ENCODE peak calls at places on chromosome 6, in five cellular contexts. X, J, O, R and B are unnamed samples.

GRCh38 chr6:55089325-55089724 is 85.0 kb upstream of the HCRTR2 start:
- DNase-seq in X (no peak), J (no peak), O (no peak), R (no peak), B (no peak)

GRCh38 chr6:13427838-13428527 is 59.4 kb downstream of the GFOD1 start:
- DNase-seq in X (no peak), J (peak; percentile 98), O (no peak), R (no peak), B (no peak)

GRCh38 chr6:109717971-109718370 is 26.9 kb downstream of the FIG4 start:
- DNase-seq in X (no peak), J (no peak), O (no peak), R (no peak), B (no peak)

GRCh38 chr6:108168501-108168979 is 2.7 kb downstream of the NR2E1 start:
- DNase-seq in X (peak; percentile 12), J (no peak), O (no peak), R (peak; percentile 77), B (no peak)

GRCh38 chr6:30682181-30683117 is 4.0 kb downstream of the PPP1R18 start:
- DNase-seq in X (peak; percentile 50), J (peak; percentile 70), O (peak; percentile 76), R (no peak), B (no peak)

GRCh38 chr6:112839525-112839961 is 492.4 kb downstream of the RFPL4B start:
- DNase-seq in X (no peak), J (no peak), O (no peak), R (no peak), B (no peak)

GRCh38 chr6:135270676-135271536 is 89.8 kb downstream of the MYB start:
- DNase-seq in X (no peak), J (no peak), O (no peak), R (peak; percentile 73), B (no peak)

GRCh38 chr6:42451146-42451594 is 556 bp downstream of the TRERF1 start:
- DNase-seq in X (no peak), J (no peak), O (no peak), R (no peak), B (no peak)

GRCh38 chr6:149273318-149273717 is 44.2 kb upstream of the TAB2 start:
- DNase-seq in X (no peak), J (no peak), O (no peak), R (no peak), B (no peak)

GRCh38 chr6:132877003-132877402 is 62.6 kb downstream of the RPS12 start:
- DNase-seq in X (no peak), J (no peak), O (no peak), R (no peak), B (no peak)

GRCh38 chr6:9039258-9039657 is 603.9 kb upstream of the SLC35B3 start:
- DNase-seq in X (no peak), J (no peak), O (no peak), R (no peak), B (no peak)

GRCh38 chr6:47044418-47044817 is 2.3 kb upstream of the ADGRF1 start:
- DNase-seq in X (no peak), J (no peak), O (no peak), R (no peak), B (peak; percentile 65)

GRCh38 chr6:101395345-101395744 is 1.8 kb downstream of the GRIK2 start:
- DNase-seq in X (no peak), J (no peak), O (no peak), R (no peak), B (no peak)
- TF ChIP-seq ATF3 in X (no peak), J (no peak), O (no peak), R (no peak), B (no peak)

DNA sequence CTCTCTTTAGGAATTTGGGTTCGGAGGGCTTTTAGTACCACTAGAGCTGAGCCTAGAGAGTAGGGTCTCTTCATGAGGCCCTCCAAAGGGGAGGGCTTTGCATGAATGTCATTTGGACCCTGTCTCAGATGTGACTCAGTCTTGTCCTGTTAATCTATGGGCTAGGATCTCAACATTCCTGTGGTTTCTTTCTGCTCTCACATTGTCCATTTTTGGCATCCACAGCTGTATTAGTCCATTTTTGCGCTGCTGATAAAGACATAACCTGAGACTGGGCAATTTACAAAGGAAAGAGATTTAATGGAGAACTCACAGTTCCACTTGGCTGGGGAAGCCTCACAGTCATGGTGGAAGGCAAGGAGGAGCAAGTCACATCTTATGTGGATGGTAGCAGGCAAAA is 61.0 kb downstream of the CRYBG1 start:
- DNase-seq in X (no peak), J (no peak), O (no peak), R (no peak), B (no peak)
- H3K9ac ChIP-seq in X (no peak overlapping the region), J (no peak overlapping the region), O (no peak overlapping the region), R (no peak overlapping the region), B (no peak overlapping the region)

DNA sequence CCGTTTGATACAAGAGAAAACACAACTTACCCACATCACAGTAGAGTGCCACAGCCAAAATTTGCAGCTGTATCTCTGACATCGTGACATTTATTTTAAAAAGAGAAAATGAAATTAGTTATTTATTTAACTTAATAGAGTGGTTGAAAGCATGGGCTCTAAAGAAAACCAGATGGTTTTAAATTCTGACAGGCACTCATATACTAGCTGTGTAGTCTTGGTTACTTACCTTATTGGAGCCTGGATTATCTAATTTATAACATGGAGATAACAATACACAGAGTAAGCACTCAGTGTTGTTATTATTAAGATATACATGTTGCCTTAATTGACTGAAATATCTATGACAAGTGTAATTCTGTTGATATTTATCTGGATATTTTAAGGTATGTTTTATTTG is 334.9 kb downstream of the GRIK2 start:
- DNase-seq in X (no peak), J (no peak), O (no peak), R (no peak), B (no peak)
- TF ChIP-seq SIN3A in X (no peak), J (no peak), O (no peak), R (no peak), B (no peak)

GRCh38 chr6:692356-692851 is 535 bp downstream of the EXOC2 start:
- DNase-seq in X (peak; percentile 45), J (peak; percentile 26), O (peak; percentile 85), R (peak; percentile 86), B (peak; percentile 33)
- TF ChIP-seq ATF3 in X (no peak), J (no peak), O (no peak), R (no peak), B (no peak)

DNA sequence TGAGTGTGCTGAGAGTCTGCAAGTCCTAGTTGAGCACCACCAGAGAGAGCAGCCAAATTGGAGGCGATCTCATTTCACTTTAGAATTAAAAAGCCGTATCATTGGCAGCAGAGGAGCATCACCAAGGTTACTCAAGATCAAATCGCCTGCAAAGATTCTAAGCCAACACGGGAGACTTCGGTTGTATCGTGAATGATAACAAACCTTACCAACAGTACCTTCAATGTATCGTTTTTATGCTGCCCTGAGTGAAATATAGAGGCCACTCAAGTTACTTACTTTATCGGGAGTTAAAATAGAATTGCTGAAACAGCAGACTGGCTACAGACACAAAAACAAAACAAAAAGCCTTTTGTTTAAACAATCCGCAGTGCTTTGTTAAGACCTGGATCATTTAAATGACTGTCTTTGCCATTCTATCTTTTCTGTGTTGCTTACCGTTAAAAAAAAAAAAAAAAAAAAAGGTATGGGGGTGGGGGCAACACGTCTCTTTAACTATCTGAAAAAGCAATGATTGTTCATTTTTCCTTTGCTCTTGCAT is 14.2 kb downstream of the NHSL1 start:
- DNase-seq in X (no peak), J (no peak), O (no peak), R (no peak), B (no peak)
- H3K9ac ChIP-seq in X (no peak overlapping the region), J (no peak overlapping the region), O (no peak overlapping the region), R (peak overlapping the region; percentile 33), B (no peak overlapping the region)